ENCODE peak calls at places on chromosome 3, in ten cellular contexts. One of them, this sample, is unnamed.

GRCh38 chr3:195185574-195185973 is 85.4 kb downstream of the XXYLT1 start:
- DNase-seq in CD4-positive, CD25-positive, alpha-beta regulatory T cell: peak
- DNase-seq in aorta: no peak
- DNase-seq in lung microvascular endothelial cell: no peak
- DNase-seq in NCI-H2081: no peak
- DNase-seq in T follicular helper cell: no peak
- DNase-seq in colonic mucosa: no peak
- DNase-seq in NCI-H1048: no peak
- DNase-seq in amniotic epithelial cell: no peak
- DNase-seq in AG04450: no peak
- DNase-seq in this sample: no peak

GRCh38 chr3:43866529-43867353 is 176.0 kb downstream of the ABHD5 start:
- DNase-seq in CD4-positive, CD25-positive, alpha-beta regulatory T cell: no peak
- DNase-seq in aorta: no peak
- DNase-seq in lung microvascular endothelial cell: no peak
- DNase-seq in NCI-H2081: no peak
- DNase-seq in T follicular helper cell: no peak
- DNase-seq in colonic mucosa: no peak
- DNase-seq in NCI-H1048: no peak
- DNase-seq in amniotic epithelial cell: peak
- DNase-seq in AG04450: peak
- DNase-seq in this sample: peak

GRCh38 chr3:29291262-29291981 is 10.6 kb downstream of the RBMS3 start:
- DNase-seq in CD4-positive, CD25-positive, alpha-beta regulatory T cell: no peak
- DNase-seq in aorta: no peak
- DNase-seq in lung microvascular endothelial cell: peak
- DNase-seq in NCI-H2081: no peak
- DNase-seq in T follicular helper cell: no peak
- DNase-seq in colonic mucosa: no peak
- DNase-seq in NCI-H1048: no peak
- DNase-seq in amniotic epithelial cell: peak
- DNase-seq in AG04450: no peak
- DNase-seq in this sample: no peak

GRCh38 chr3:72663429-72663828 is 184.8 kb downstream of the SHQ1 start:
- DNase-seq in CD4-positive, CD25-positive, alpha-beta regulatory T cell: no peak
- DNase-seq in aorta: no peak
- DNase-seq in lung microvascular endothelial cell: no peak
- DNase-seq in NCI-H2081: no peak
- DNase-seq in T follicular helper cell: no peak
- DNase-seq in colonic mucosa: no peak
- DNase-seq in NCI-H1048: no peak
- DNase-seq in amniotic epithelial cell: peak
- DNase-seq in AG04450: no peak
- DNase-seq in this sample: no peak

GRCh38 chr3:61449327-61450040 is 111.9 kb upstream of the PTPRG start:
- DNase-seq in CD4-positive, CD25-positive, alpha-beta regulatory T cell: no peak
- DNase-seq in aorta: no peak
- DNase-seq in lung microvascular endothelial cell: no peak
- DNase-seq in NCI-H2081: no peak
- DNase-seq in T follicular helper cell: no peak
- DNase-seq in colonic mucosa: peak
- DNase-seq in NCI-H1048: no peak
- DNase-seq in amniotic epithelial cell: no peak
- DNase-seq in AG04450: no peak
- DNase-seq in this sample: no peak

GRCh38 chr3:67635806-67636205 is 18.6 kb downstream of the SUCLG2 start:
- DNase-seq in CD4-positive, CD25-positive, alpha-beta regulatory T cell: no peak
- DNase-seq in aorta: no peak
- DNase-seq in lung microvascular endothelial cell: no peak
- DNase-seq in NCI-H2081: no peak
- DNase-seq in T follicular helper cell: no peak
- DNase-seq in colonic mucosa: no peak
- DNase-seq in NCI-H1048: no peak
- DNase-seq in amniotic epithelial cell: peak
- DNase-seq in AG04450: no peak
- DNase-seq in this sample: no peak

GRCh38 chr3:76986876-76987513 is 52.9 kb upstream of the ROBO2 start:
- DNase-seq in CD4-positive, CD25-positive, alpha-beta regulatory T cell: no peak
- DNase-seq in aorta: no peak
- DNase-seq in lung microvascular endothelial cell: no peak
- DNase-seq in NCI-H2081: no peak
- DNase-seq in T follicular helper cell: no peak
- DNase-seq in colonic mucosa: no peak
- DNase-seq in NCI-H1048: no peak
- DNase-seq in amniotic epithelial cell: no peak
- DNase-seq in AG04450: no peak
- DNase-seq in this sample: no peak

GRCh38 chr3:37918627-37919026 is 56.9 kb downstream of the CTDSPL start:
- DNase-seq in CD4-positive, CD25-positive, alpha-beta regulatory T cell: no peak
- DNase-seq in aorta: no peak
- DNase-seq in lung microvascular endothelial cell: no peak
- DNase-seq in NCI-H2081: no peak
- DNase-seq in T follicular helper cell: no peak
- DNase-seq in colonic mucosa: no peak
- DNase-seq in NCI-H1048: no peak
- DNase-seq in amniotic epithelial cell: no peak
- DNase-seq in AG04450: no peak
- DNase-seq in this sample: no peak

GRCh38 chr3:52072020-52072419 is 15.6 kb upstream of the DUSP7 start:
- DNase-seq in CD4-positive, CD25-positive, alpha-beta regulatory T cell: no peak
- DNase-seq in aorta: no peak
- DNase-seq in lung microvascular endothelial cell: no peak
- DNase-seq in NCI-H2081: no peak
- DNase-seq in T follicular helper cell: no peak
- DNase-seq in colonic mucosa: no peak
- DNase-seq in NCI-H1048: no peak
- DNase-seq in amniotic epithelial cell: no peak
- DNase-seq in AG04450: no peak
- DNase-seq in this sample: no peak

GRCh38 chr3:182116386-182116785 is 404.7 kb downstream of the SOX2 start:
- DNase-seq in CD4-positive, CD25-positive, alpha-beta regulatory T cell: no peak
- DNase-seq in aorta: no peak
- DNase-seq in lung microvascular endothelial cell: no peak
- DNase-seq in NCI-H2081: no peak
- DNase-seq in T follicular helper cell: no peak
- DNase-seq in colonic mucosa: no peak
- DNase-seq in NCI-H1048: no peak
- DNase-seq in amniotic epithelial cell: peak
- DNase-seq in AG04450: no peak
- DNase-seq in this sample: no peak